ENCODE peak calls at places on chromosome 14, in nine cellular contexts. One of them, this sample, is unnamed.

GRCh38 chr14:95233702-95234241 is 76.4 kb upstream of the DICER1 start:
- DNase-seq in CD4-positive, alpha-beta T cell: no peak
- DNase-seq in mammary epithelial cell: no peak
- DNase-seq in endothelial cell: no peak
- DNase-seq in AG04450: no peak
- DNase-seq in SK-N-SH: no peak
- DNase-seq in astrocyte: no peak
- DNase-seq in bronchial epithelial cell: no peak
- DNase-seq in colonic mucosa: no peak
- DNase-seq in this sample: no peak

GRCh38 chr14:49992901-49993335 is 100.0 kb downstream of the ARF6 start:
- DNase-seq in CD4-positive, alpha-beta T cell: no peak
- DNase-seq in mammary epithelial cell: no peak
- DNase-seq in endothelial cell: no peak
- DNase-seq in AG04450: no peak
- DNase-seq in SK-N-SH: no peak
- DNase-seq in astrocyte: peak
- DNase-seq in bronchial epithelial cell: peak
- DNase-seq in colonic mucosa: no peak
- DNase-seq in this sample: no peak

GRCh38 chr14:73800970-73801515 is 50.6 kb upstream of the PTGR2 start:
- DNase-seq in CD4-positive, alpha-beta T cell: no peak
- DNase-seq in mammary epithelial cell: no peak
- DNase-seq in endothelial cell: no peak
- DNase-seq in AG04450: no peak
- DNase-seq in SK-N-SH: no peak
- DNase-seq in astrocyte: no peak
- DNase-seq in bronchial epithelial cell: no peak
- DNase-seq in colonic mucosa: no peak
- DNase-seq in this sample: no peak

GRCh38 chr14:102451064-102451352 is 58.6 kb downstream of the ANKRD9 start:
- DNase-seq in CD4-positive, alpha-beta T cell: no peak
- DNase-seq in mammary epithelial cell: no peak
- DNase-seq in endothelial cell: no peak
- DNase-seq in AG04450: no peak
- DNase-seq in SK-N-SH: no peak
- DNase-seq in astrocyte: no peak
- DNase-seq in bronchial epithelial cell: no peak
- DNase-seq in colonic mucosa: no peak
- DNase-seq in this sample: no peak

GRCh38 chr14:53840444-53840843 is 116.2 kb downstream of the BMP4 start:
- DNase-seq in CD4-positive, alpha-beta T cell: no peak
- DNase-seq in mammary epithelial cell: peak
- DNase-seq in endothelial cell: no peak
- DNase-seq in AG04450: no peak
- DNase-seq in SK-N-SH: no peak
- DNase-seq in astrocyte: peak
- DNase-seq in bronchial epithelial cell: peak
- DNase-seq in colonic mucosa: no peak
- DNase-seq in this sample: no peak

GRCh38 chr14:52563120-52563519 is 10.5 kb downstream of the GPR137C start:
- DNase-seq in CD4-positive, alpha-beta T cell: no peak
- DNase-seq in mammary epithelial cell: peak
- DNase-seq in endothelial cell: no peak
- DNase-seq in AG04450: peak
- DNase-seq in SK-N-SH: peak
- DNase-seq in astrocyte: peak
- DNase-seq in bronchial epithelial cell: peak
- DNase-seq in colonic mucosa: no peak
- DNase-seq in this sample: no peak

GRCh38 chr14:78253986-78254385 is 83.8 kb downstream of the NRXN3 start:
- DNase-seq in CD4-positive, alpha-beta T cell: no peak
- DNase-seq in mammary epithelial cell: peak
- DNase-seq in endothelial cell: no peak
- DNase-seq in AG04450: no peak
- DNase-seq in SK-N-SH: no peak
- DNase-seq in astrocyte: peak
- DNase-seq in bronchial epithelial cell: peak
- DNase-seq in colonic mucosa: no peak
- DNase-seq in this sample: no peak

GRCh38 chr14:38958589-38958988 is 144.4 kb downstream of the SEC23A start:
- DNase-seq in CD4-positive, alpha-beta T cell: no peak
- DNase-seq in mammary epithelial cell: no peak
- DNase-seq in endothelial cell: no peak
- DNase-seq in AG04450: no peak
- DNase-seq in SK-N-SH: no peak
- DNase-seq in astrocyte: peak
- DNase-seq in bronchial epithelial cell: no peak
- DNase-seq in colonic mucosa: no peak
- DNase-seq in this sample: no peak

GRCh38 chr14:104130974-104131651 is 7.3 kb upstream of the KIF26A start:
- DNase-seq in CD4-positive, alpha-beta T cell: no peak
- DNase-seq in mammary epithelial cell: no peak
- DNase-seq in endothelial cell: peak
- DNase-seq in AG04450: no peak
- DNase-seq in SK-N-SH: peak
- DNase-seq in astrocyte: no peak
- DNase-seq in bronchial epithelial cell: peak
- DNase-seq in colonic mucosa: peak
- DNase-seq in this sample: no peak
- TF ChIP-seq CTCF in CD4-positive, alpha-beta T cell: no peak
- TF ChIP-seq CTCF in mammary epithelial cell: peak
- TF ChIP-seq CTCF in endothelial cell: peak
- TF ChIP-seq CTCF in AG04450: no peak
- TF ChIP-seq CTCF in SK-N-SH: peak
- TF ChIP-seq CTCF in astrocyte: peak
- TF ChIP-seq CTCF in bronchial epithelial cell: peak
- TF ChIP-seq CTCF in colonic mucosa: peak
- TF ChIP-seq CTCF in this sample: peak

DNA sequence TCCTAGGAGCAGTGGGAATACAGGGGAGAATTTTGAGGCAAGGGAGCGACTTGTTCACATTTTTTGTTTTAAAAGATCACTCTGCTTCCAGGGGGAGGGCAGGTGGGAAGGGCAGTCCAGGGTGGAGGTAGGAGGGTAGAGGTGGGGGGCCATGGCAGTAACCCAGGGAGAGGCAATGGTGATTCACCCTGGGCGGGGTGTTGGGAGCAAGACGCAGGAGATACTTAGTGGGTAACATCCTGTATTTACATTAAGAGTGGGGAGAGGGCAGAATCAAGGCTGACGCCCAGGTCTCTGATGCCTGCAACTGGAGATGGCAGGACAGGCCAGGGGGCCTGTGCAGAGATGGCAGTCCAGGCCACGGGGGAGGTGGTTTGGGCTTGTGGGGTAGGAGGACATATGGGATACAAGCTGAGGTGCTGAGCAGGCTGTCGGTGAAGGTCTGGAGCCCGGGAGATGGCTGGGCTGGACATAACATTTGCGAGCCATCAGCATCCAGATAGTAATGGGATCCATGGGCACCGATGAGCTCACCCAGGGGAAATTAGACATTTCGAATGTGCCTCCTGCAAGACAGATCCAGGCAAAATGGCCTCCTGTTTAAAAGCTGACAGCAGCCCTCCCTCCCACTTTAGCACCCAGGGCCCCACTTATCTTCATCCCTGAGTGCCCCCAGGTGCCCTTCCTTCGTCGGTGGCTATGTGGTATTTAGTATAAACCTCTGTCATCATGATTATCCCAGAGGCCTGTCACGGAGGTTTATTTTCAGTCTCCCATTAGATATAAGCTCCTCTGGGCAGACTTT is 9.3 kb downstream of the EML1 start:
- DNase-seq in CD4-positive, alpha-beta T cell: no peak
- DNase-seq in mammary epithelial cell: no peak
- DNase-seq in endothelial cell: no peak
- DNase-seq in AG04450: no peak
- DNase-seq in SK-N-SH: no peak
- DNase-seq in astrocyte: no peak
- DNase-seq in bronchial epithelial cell: no peak
- DNase-seq in colonic mucosa: no peak
- DNase-seq in this sample: no peak
- TF ChIP-seq CTCF in CD4-positive, alpha-beta T cell: no peak
- TF ChIP-seq CTCF in mammary epithelial cell: no peak
- TF ChIP-seq CTCF in endothelial cell: no peak
- TF ChIP-seq CTCF in AG04450: no peak
- TF ChIP-seq CTCF in SK-N-SH: no peak
- TF ChIP-seq CTCF in astrocyte: no peak
- TF ChIP-seq CTCF in bronchial epithelial cell: no peak
- TF ChIP-seq CTCF in colonic mucosa: no peak
- TF ChIP-seq CTCF in this sample: no peak

DNA sequence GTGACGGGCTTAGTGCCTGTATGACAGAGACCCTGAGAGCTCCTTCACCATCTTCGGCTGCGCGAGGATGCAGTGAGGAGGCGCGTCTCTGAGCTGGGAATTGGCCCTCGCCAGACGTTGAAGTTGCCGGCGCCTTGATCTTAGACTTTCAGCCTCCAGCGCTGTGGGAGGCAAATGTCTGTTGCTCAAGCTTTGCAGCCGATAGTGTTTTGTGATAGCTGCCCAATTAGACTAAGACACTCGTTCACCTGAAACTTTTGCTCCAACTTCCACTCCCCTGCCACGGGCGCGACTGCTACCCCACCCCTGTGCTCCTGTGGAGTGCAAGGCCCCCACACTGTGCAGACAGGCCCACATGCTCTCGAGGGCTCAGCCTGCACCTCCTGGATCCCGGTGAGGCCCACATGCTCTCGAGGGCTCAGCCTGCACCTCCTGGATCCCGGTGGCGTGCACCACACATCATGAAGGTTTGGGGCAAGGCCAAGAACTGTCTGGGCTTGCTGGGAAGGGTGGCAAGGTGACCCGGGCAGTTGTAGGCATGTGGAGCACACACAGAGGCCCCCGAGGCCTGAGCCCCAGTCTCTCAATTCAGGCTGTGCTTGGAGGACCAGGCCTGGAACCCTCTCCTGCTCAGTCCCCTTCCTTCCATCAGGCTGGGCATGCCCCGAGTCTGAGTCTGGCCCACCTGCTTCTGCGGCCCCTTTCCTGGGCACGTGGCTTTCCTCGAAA is 324.6 kb downstream of the TMEM121 start:
- DNase-seq in CD4-positive, alpha-beta T cell: no peak
- DNase-seq in mammary epithelial cell: no peak
- DNase-seq in endothelial cell: no peak
- DNase-seq in AG04450: no peak
- DNase-seq in SK-N-SH: peak
- DNase-seq in astrocyte: no peak
- DNase-seq in bronchial epithelial cell: no peak
- DNase-seq in colonic mucosa: no peak
- DNase-seq in this sample: no peak
- TF ChIP-seq CTCF in CD4-positive, alpha-beta T cell: no peak
- TF ChIP-seq CTCF in mammary epithelial cell: no peak
- TF ChIP-seq CTCF in endothelial cell: no peak
- TF ChIP-seq CTCF in AG04450: no peak
- TF ChIP-seq CTCF in SK-N-SH: no peak
- TF ChIP-seq CTCF in astrocyte: no peak
- TF ChIP-seq CTCF in bronchial epithelial cell: no peak
- TF ChIP-seq CTCF in colonic mucosa: no peak
- TF ChIP-seq CTCF in this sample: no peak

DNA sequence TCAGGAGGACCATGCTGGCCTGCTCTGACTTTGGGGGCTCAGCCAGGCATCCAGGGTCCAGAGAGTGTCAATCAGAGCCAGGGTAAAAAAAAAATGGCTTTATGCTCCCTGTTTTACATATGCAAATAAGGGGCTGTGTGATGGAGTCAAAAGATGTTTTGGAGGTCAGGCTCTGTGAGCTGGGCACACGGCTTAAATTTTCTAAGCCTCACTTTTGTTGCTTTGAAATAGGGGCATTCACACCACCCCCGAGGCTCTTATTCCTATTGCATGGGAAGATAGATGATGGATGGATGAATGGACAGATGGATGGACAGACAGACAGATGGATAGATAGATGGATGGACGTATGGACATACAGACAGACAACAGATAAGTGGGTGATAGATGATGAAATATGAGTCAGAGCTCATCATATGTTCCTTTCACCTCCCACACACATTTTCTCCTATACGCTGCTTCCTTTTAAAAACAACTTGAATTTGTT is 42.7 kb downstream of the RIN3 start:
- DNase-seq in CD4-positive, alpha-beta T cell: no peak
- DNase-seq in mammary epithelial cell: no peak
- DNase-seq in endothelial cell: no peak
- DNase-seq in AG04450: no peak
- DNase-seq in SK-N-SH: no peak
- DNase-seq in astrocyte: no peak
- DNase-seq in bronchial epithelial cell: peak
- DNase-seq in colonic mucosa: no peak
- DNase-seq in this sample: no peak
- TF ChIP-seq CTCF in CD4-positive, alpha-beta T cell: no peak
- TF ChIP-seq CTCF in mammary epithelial cell: no peak
- TF ChIP-seq CTCF in endothelial cell: no peak
- TF ChIP-seq CTCF in AG04450: no peak
- TF ChIP-seq CTCF in SK-N-SH: no peak
- TF ChIP-seq CTCF in astrocyte: no peak
- TF ChIP-seq CTCF in bronchial epithelial cell: no peak
- TF ChIP-seq CTCF in colonic mucosa: no peak
- TF ChIP-seq CTCF in this sample: no peak